ENCODE peak calls at places on chromosomes 13 and 19, in six cellular contexts. E is lower lobe of right lung, Q is gastrocnemius medialis, W is upper lobe of right lung, R is K562, X is ascending aorta. M is an unnamed sample. For H3K4me1, the result is how much of the 10 kb centered on the place peaks cover.

GRCh38 chr19:12364391-12365093 is 941 bp downstream of the ZNF442 start:
- DNase-seq in X (peak), W (peak), Q (no peak), R (peak), E (peak), M (peak)

GRCh38 chr19:55261671-55262126 is 2.9 kb upstream of the PPP6R1 start:
- DNase-seq in W (no peak), X (no peak), Q (no peak), E (no peak), R (no peak), M (no peak)

GRCh38 chr13:109255457-109255856 is 530.9 kb downstream of the IRS2 start:
- DNase-seq in R (no peak), E (no peak), Q (no peak), W (no peak), X (no peak), M (no peak)

GRCh38 chr19:14002571-14003278 is 3.4 kb downstream of the RFX1 start:
- DNase-seq in E (peak), Q (peak), W (no peak), X (no peak), R (no peak), M (no peak)

GRCh38 chr13:65855276-65855675 is 1374.9 kb downstream of the PCDH9 start:
- DNase-seq in Q (no peak), E (no peak), X (no peak), W (no peak), R (no peak), M (no peak)

GRCh38 chr19:23070353-23070781 is 46.5 kb upstream of the ZNF730 start:
- DNase-seq in R (peak), X (peak), E (no peak), Q (no peak), W (no peak), M (peak)

GRCh38 chr13:109768616-109769015 is 17.8 kb downstream of the IRS2 start:
- DNase-seq in X (no peak), E (no peak), W (no peak), R (no peak), Q (no peak), M (no peak)

GRCh38 chr13:37531054-37531453 is 67.5 kb downstream of the POSTN start:
- DNase-seq in R (no peak), X (no peak), Q (no peak), W (no peak), E (no peak), M (no peak)

GRCh38 chr13:42272115-42272756 is at the start of gene AKAP11:
- DNase-seq in X (peak), R (peak), E (peak), Q (peak), W (peak), M (peak)

GRCh38 chr13:23847545-23847944 is 41.7 kb downstream of the MIPEP start:
- DNase-seq in E (no peak), X (no peak), R (no peak), W (no peak), Q (no peak), M (no peak)

GRCh38 chr19:6806488-6806887 is 34.0 kb downstream of the VAV1 start:
- DNase-seq in E (no peak), X (no peak), W (no peak), R (peak), Q (no peak), M (no peak)

GRCh38 chr13:99228737-99229691 is 28.4 kb downstream of the UBAC2 start:
- DNase-seq in W (no peak), X (no peak), Q (no peak), R (peak), E (no peak), M (no peak)

GRCh38 chr13:87259479-87260083 is 411.6 kb upstream of the SLITRK5 start:
- DNase-seq in R (no peak), Q (no peak), W (no peak), X (no peak), E (no peak), M (no peak)

GRCh38 chr19:23509686-23510450 is 114.6 kb upstream of the ZNF91 start:
- DNase-seq in E (no peak), Q (no peak), W (no peak), R (no peak), X (no peak), M (no peak)

GRCh38 chr19:1411255-1412191 is 4.1 kb downstream of the DAZAP1 start:
- DNase-seq in E (no peak), W (no peak), R (no peak), X (no peak), Q (peak), M (peak)

GRCh38 chr19:13993554-13994308 is 12.4 kb downstream of the RFX1 start:
- DNase-seq in W (no peak), E (no peak), Q (no peak), R (no peak), X (no peak), M (no peak)

GRCh38 chr13:97214921-97215320 is 7.2 kb upstream of the MBNL2 start:
- DNase-seq in E (no peak), Q (no peak), R (no peak), W (no peak), X (no peak), M (no peak)

GRCh38 chr19:1606138-1606651 is 933 bp upstream of the UQCR11 start:
- DNase-seq in Q (no peak), E (no peak), X (no peak), R (no peak), W (no peak), M (no peak)

GRCh38 chr13:51674276-51674675 is 90.0 kb downstream of the WDFY2 start:
- DNase-seq in R (no peak), X (no peak), Q (no peak), E (peak), W (peak), M (no peak)

GRCh38 chr13:27638521-27638920 is 16.8 kb downstream of the POLR1D start:
- DNase-seq in R (no peak), W (no peak), X (no peak), E (no peak), Q (no peak), M (no peak)

GRCh38 chr19:11420429-11420893 is 1.3 kb upstream of the RGL3 start:
- DNase-seq in R (no peak), X (peak), E (no peak), W (no peak), Q (peak), M (peak)

GRCh38 chr19:1069009-1069779 is 2.2 kb downstream of the ARHGAP45 start:
- DNase-seq in R (no peak), Q (peak), E (peak), W (peak), X (peak), M (peak)

GRCh38 chr19:38875656-38876345 is 2.3 kb downstream of the RINL start:
- DNase-seq in E (no peak), W (no peak), X (no peak), R (no peak), Q (no peak), M (no peak)

GRCh38 chr19:710767-711166 is 2.0 kb downstream of the PALM start:
- DNase-seq in R (no peak), X (no peak), E (no peak), Q (no peak), W (no peak), M (no peak)

GRCh38 chr19:35224681-35225604 is 3.6 kb downstream of the FAM187B start:
- DNase-seq in Q (no peak), R (peak), E (peak), W (peak), X (no peak), M (no peak)

GRCh38 chr19:35143231-35143715 is at the start of gene FXYD7:
- DNase-seq in E (no peak), W (no peak), X (no peak), R (no peak), Q (no peak), M (no peak)

GRCh38 chr19:18894254-18895037 is 1.5 kb downstream of the CERS1 start:
- DNase-seq in R (peak), E (no peak), Q (no peak), W (no peak), X (no peak), M (no peak)

GRCh38 chr19:40596608-40597328 is 4.4 kb upstream of the LTBP4 start:
- DNase-seq in W (peak), X (peak), R (peak), Q (no peak), E (peak), M (peak)

GRCh38 chr13:114339779-114340534 is 25.7 kb downstream of the CHAMP1 start:
- DNase-seq in Q (no peak), R (no peak), W (no peak), E (no peak), X (no peak), M (no peak)

GRCh38 chr19:6887326-6887725 is at the start of gene ADGRE1:
- DNase-seq in X (no peak), R (no peak), E (peak), Q (no peak), W (no peak), M (no peak)

GRCh38 chr19:31675187-31675913 is 326.1 kb upstream of the TSHZ3 start:
- DNase-seq in X (no peak), W (no peak), E (no peak), R (no peak), Q (no peak), M (no peak)

GRCh38 chr19:3275583-3276340 is 51.3 kb downstream of the CELF5 start:
- DNase-seq in W (peak), R (peak), E (peak), X (peak), Q (no peak), M (peak)

GRCh38 chr13:49225358-49226042 is 5.4 kb downstream of the MLNR start:
- DNase-seq in X (no peak), W (no peak), E (no peak), Q (no peak), R (no peak), M (no peak)

GRCh38 chr13:33611016-33611805 is 206.7 kb upstream of the RFC3 start:
- DNase-seq in R (no peak), E (no peak), W (no peak), Q (peak), X (peak), M (peak)

GRCh38 chr13:38850868-38851626 is 139.6 kb downstream of the STOML3 start:
- DNase-seq in R (no peak), W (no peak), E (no peak), X (no peak), Q (no peak), M (no peak)

DNA sequence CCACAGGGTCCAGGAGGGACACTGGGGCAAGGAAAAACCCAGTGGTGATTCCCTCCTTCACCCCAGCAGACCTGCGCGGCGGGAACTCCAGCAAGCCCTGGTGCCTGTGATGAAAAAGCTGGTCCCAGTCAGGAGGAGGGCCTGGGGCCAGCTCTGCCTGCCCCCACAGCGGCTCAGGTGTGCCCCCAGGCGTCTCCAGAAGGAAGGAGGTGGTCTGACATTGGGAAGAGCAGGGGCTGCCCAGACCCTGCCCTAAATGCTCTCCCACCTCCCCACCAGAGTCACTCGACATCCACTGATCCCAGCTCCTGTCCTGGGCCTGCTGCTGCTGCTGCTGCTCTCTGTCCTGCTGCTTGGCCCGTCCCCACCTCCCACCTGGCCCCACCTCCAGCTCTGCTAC is 6.2 kb downstream of the PTH2 start:
- DNase-seq in W (no peak), E (no peak), Q (no peak), X (no peak), R (no peak), M (no peak)
- TF ChIP-seq CTCF in W (no peak), E (no peak), Q (no peak), X (no peak), R (no peak), M (no peak)

DNA sequence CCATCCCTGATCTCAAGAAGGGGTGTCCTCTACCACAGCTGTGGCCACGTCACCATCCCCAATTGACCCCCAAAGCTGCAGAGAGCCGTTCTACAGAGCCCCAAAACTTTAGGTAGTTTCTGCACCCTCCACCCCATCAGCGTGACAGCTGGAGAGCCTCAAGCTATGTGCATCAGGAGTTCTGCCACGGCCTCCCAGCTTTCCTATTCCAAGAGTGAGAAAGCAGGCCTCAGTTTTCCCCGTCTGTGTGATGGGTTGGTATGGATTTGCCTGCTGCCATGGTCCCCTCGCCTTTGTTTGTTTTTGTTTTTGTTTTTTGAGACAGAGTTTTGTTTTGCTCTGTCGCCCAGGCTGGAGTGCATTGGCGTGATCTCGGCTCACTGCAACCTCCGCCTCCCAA is 1.5 kb downstream of the BCL3 start:
- DNase-seq in E (no peak), Q (no peak), X (no peak), R (no peak), W (no peak), M (no peak)
- H3K4me1 ChIP-seq in E (half or more), Q (under half), X (under half), R (under half), W (half or more), M (under half)

GRCh38 chr13:44244288-44244687 is 129.3 kb upstream of the SERP2 start:
- DNase-seq in E (no peak), X (no peak), W (no peak), R (peak), Q (no peak), M (no peak)

GRCh38 chr13:44238011-44238421 is 135.6 kb upstream of the SERP2 start:
- DNase-seq in X (no peak), E (no peak), Q (no peak), R (no peak), W (no peak), M (no peak)

GRCh38 chr13:44241638-44242037 is 132.0 kb upstream of the SERP2 start:
- DNase-seq in Q (no peak), X (no peak), W (no peak), R (no peak), E (no peak), M (no peak)

GRCh38 chr13:44240611-44241010 is 133.0 kb upstream of the SERP2 start:
- DNase-seq in R (no peak), E (no peak), Q (no peak), W (no peak), X (no peak), M (no peak)

DNA sequence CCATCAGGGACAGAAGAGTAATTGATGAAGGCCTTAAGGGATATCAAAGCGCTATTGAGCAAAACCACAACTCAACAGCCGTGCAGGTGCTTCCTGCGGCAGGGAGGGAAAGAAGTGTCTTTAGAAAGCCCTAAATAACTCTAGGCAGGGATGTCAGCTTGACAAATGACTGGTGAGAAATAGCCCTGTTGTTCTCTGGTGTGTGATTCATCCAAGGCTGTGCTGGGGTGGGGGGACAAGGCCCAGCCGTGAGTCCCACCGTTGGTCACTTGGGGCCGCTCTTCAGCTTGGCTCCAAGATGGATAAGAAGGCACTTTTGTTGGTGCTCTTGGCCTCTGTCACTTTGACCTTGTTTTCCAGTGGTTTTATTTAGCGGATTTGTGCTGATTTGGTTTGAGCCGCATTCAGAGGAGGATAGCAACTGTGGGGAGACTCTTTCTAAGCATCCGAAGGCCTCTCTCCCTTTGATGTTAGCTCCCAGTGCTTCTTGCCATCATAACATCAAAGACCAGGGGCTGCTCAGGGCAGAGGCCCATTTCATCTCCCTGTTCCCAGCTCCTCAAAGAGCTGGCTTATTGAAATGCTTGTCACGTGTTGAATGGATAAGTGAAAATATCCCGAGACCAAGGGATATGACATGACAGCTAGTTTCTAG is 130.3 kb upstream of the SERP2 start:
- DNase-seq in E (peak), R (peak), W (no peak), X (no peak), Q (no peak), M (no peak)
- H3K27ac ChIP-seq in E (peak), R (no peak), W (no peak), X (no peak), Q (peak), M (peak)

GRCh38 chr19:42919757-42920079 is 2.0 kb upstream of the PSG6 start:
- DNase-seq in E (no peak), W (no peak), Q (no peak), R (no peak), X (no peak), M (no peak)
- TF ChIP-seq CTCF in E (no peak), W (no peak), Q (no peak), R (peak), X (no peak), M (no peak)